ENCODE peak calls at places on chromosomes 4 and X, in nine cellular contexts. One of them, this sample, is unnamed.

GRCh38 chrX:14056201-14056600 is 26.5 kb upstream of the GEMIN8 start:
- DNase-seq in T-helper 22 cell: no peak
- DNase-seq in head of caudate nucleus: no peak
- DNase-seq in NCI-H1105: no peak
- DNase-seq in posterior vena cava: no peak
- DNase-seq in cardiac muscle cell: peak; percentile 48
- DNase-seq in kidney glomerular epithelial cell: no peak
- DNase-seq in central memory CD4-positive, alpha-beta T cell: no peak
- DNase-seq in cerebellar cortex: no peak
- DNase-seq in this sample: no peak

GRCh38 chrX:135535077-135535630 is 14.7 kb downstream of the INTS6L start:
- DNase-seq in T-helper 22 cell: no peak
- DNase-seq in head of caudate nucleus: no peak
- DNase-seq in NCI-H1105: no peak
- DNase-seq in posterior vena cava: no peak
- DNase-seq in cardiac muscle cell: no peak
- DNase-seq in kidney glomerular epithelial cell: no peak
- DNase-seq in central memory CD4-positive, alpha-beta T cell: no peak
- DNase-seq in cerebellar cortex: no peak
- DNase-seq in this sample: no peak

GRCh38 chrX:2578864-2579263 is 78.1 kb upstream of the DHRSX start:
- DNase-seq in T-helper 22 cell: no peak
- DNase-seq in head of caudate nucleus: no peak
- DNase-seq in NCI-H1105: no peak
- DNase-seq in posterior vena cava: no peak
- DNase-seq in cardiac muscle cell: no peak
- DNase-seq in kidney glomerular epithelial cell: no peak
- DNase-seq in central memory CD4-positive, alpha-beta T cell: no peak
- DNase-seq in cerebellar cortex: no peak
- DNase-seq in this sample: no peak

GRCh38 chr4:2797545-2798305 is 4.8 kb downstream of the SH3BP2 start:
- DNase-seq in T-helper 22 cell: peak; percentile 52
- DNase-seq in head of caudate nucleus: peak; percentile 16
- DNase-seq in NCI-H1105: no peak
- DNase-seq in posterior vena cava: peak; percentile 73
- DNase-seq in cardiac muscle cell: no peak
- DNase-seq in kidney glomerular epithelial cell: no peak
- DNase-seq in central memory CD4-positive, alpha-beta T cell: peak; percentile 64
- DNase-seq in cerebellar cortex: no peak
- DNase-seq in this sample: no peak

GRCh38 chrX:44770111-44770510 is 73.7 kb upstream of the DUSP21 start:
- DNase-seq in T-helper 22 cell: no peak
- DNase-seq in head of caudate nucleus: no peak
- DNase-seq in NCI-H1105: no peak
- DNase-seq in posterior vena cava: no peak
- DNase-seq in cardiac muscle cell: no peak
- DNase-seq in kidney glomerular epithelial cell: no peak
- DNase-seq in central memory CD4-positive, alpha-beta T cell: no peak
- DNase-seq in cerebellar cortex: no peak
- DNase-seq in this sample: no peak

GRCh38 chrX:53184836-53185235 is 40.2 kb downstream of the KDM5C start:
- DNase-seq in T-helper 22 cell: no peak
- DNase-seq in head of caudate nucleus: no peak
- DNase-seq in NCI-H1105: no peak
- DNase-seq in posterior vena cava: no peak
- DNase-seq in cardiac muscle cell: peak; percentile 13
- DNase-seq in kidney glomerular epithelial cell: peak; percentile 12
- DNase-seq in central memory CD4-positive, alpha-beta T cell: no peak
- DNase-seq in cerebellar cortex: no peak
- DNase-seq in this sample: no peak

GRCh38 chrX:119468930-119469635 is 839 bp downstream of the SLC25A5 start:
- DNase-seq in T-helper 22 cell: peak; percentile 73
- DNase-seq in head of caudate nucleus: peak; percentile 90
- DNase-seq in NCI-H1105: peak; percentile 75
- DNase-seq in posterior vena cava: peak; percentile 96
- DNase-seq in cardiac muscle cell: peak; percentile 87
- DNase-seq in kidney glomerular epithelial cell: peak; percentile 0
- DNase-seq in central memory CD4-positive, alpha-beta T cell: peak; percentile 84
- DNase-seq in cerebellar cortex: peak; percentile 77
- DNase-seq in this sample: peak; percentile 80

GRCh38 chr4:4837921-4838601 is 21.4 kb upstream of the MSX1 start:
- DNase-seq in T-helper 22 cell: no peak
- DNase-seq in head of caudate nucleus: no peak
- DNase-seq in NCI-H1105: no peak
- DNase-seq in posterior vena cava: no peak
- DNase-seq in cardiac muscle cell: no peak
- DNase-seq in kidney glomerular epithelial cell: no peak
- DNase-seq in central memory CD4-positive, alpha-beta T cell: no peak
- DNase-seq in cerebellar cortex: no peak
- DNase-seq in this sample: no peak

GRCh38 chrX:130105226-130105625 is 5.1 kb downstream of the ELF4 start:
- DNase-seq in T-helper 22 cell: no peak
- DNase-seq in head of caudate nucleus: no peak
- DNase-seq in NCI-H1105: no peak
- DNase-seq in posterior vena cava: no peak
- DNase-seq in cardiac muscle cell: no peak
- DNase-seq in kidney glomerular epithelial cell: no peak
- DNase-seq in central memory CD4-positive, alpha-beta T cell: no peak
- DNase-seq in cerebellar cortex: no peak
- DNase-seq in this sample: no peak

GRCh38 chr4:31051565-31051964 is 331.4 kb downstream of the PCDH7 start:
- DNase-seq in T-helper 22 cell: no peak
- DNase-seq in head of caudate nucleus: no peak
- DNase-seq in NCI-H1105: no peak
- DNase-seq in posterior vena cava: no peak
- DNase-seq in cardiac muscle cell: no peak
- DNase-seq in kidney glomerular epithelial cell: no peak
- DNase-seq in central memory CD4-positive, alpha-beta T cell: no peak
- DNase-seq in cerebellar cortex: no peak
- DNase-seq in this sample: no peak

GRCh38 chrX:100587846-100588245 is 3.1 kb downstream of the TNMD start:
- DNase-seq in T-helper 22 cell: no peak
- DNase-seq in head of caudate nucleus: no peak
- DNase-seq in NCI-H1105: no peak
- DNase-seq in posterior vena cava: no peak
- DNase-seq in cardiac muscle cell: no peak
- DNase-seq in kidney glomerular epithelial cell: no peak
- DNase-seq in central memory CD4-positive, alpha-beta T cell: no peak
- DNase-seq in cerebellar cortex: no peak
- DNase-seq in this sample: no peak

GRCh38 chr4:152534541-152535231 is 1.2 kb downstream of the FBXW7 start:
- DNase-seq in T-helper 22 cell: peak; percentile 27
- DNase-seq in head of caudate nucleus: peak; percentile 62
- DNase-seq in NCI-H1105: no peak
- DNase-seq in posterior vena cava: peak; percentile 90
- DNase-seq in cardiac muscle cell: peak; percentile 36
- DNase-seq in kidney glomerular epithelial cell: peak; percentile 18
- DNase-seq in central memory CD4-positive, alpha-beta T cell: peak; percentile 47
- DNase-seq in cerebellar cortex: peak; percentile 16
- DNase-seq in this sample: peak; percentile 16

GRCh38 chr4:55723403-55723802 is 87.3 kb upstream of the NMU start:
- DNase-seq in T-helper 22 cell: no peak
- DNase-seq in head of caudate nucleus: no peak
- DNase-seq in NCI-H1105: no peak
- DNase-seq in posterior vena cava: no peak
- DNase-seq in cardiac muscle cell: no peak
- DNase-seq in kidney glomerular epithelial cell: no peak
- DNase-seq in central memory CD4-positive, alpha-beta T cell: no peak
- DNase-seq in cerebellar cortex: no peak
- DNase-seq in this sample: no peak

GRCh38 chrX:100208076-100208475 is 202.0 kb downstream of the PCDH19 start:
- DNase-seq in T-helper 22 cell: no peak
- DNase-seq in head of caudate nucleus: no peak
- DNase-seq in NCI-H1105: no peak
- DNase-seq in posterior vena cava: no peak
- DNase-seq in cardiac muscle cell: no peak
- DNase-seq in kidney glomerular epithelial cell: no peak
- DNase-seq in central memory CD4-positive, alpha-beta T cell: no peak
- DNase-seq in cerebellar cortex: no peak
- DNase-seq in this sample: no peak

GRCh38 chr4:39892988-39893692 is 84.6 kb downstream of the PDS5A start:
- DNase-seq in T-helper 22 cell: no peak
- DNase-seq in head of caudate nucleus: no peak
- DNase-seq in NCI-H1105: no peak
- DNase-seq in posterior vena cava: no peak
- DNase-seq in cardiac muscle cell: no peak
- DNase-seq in kidney glomerular epithelial cell: no peak
- DNase-seq in central memory CD4-positive, alpha-beta T cell: no peak
- DNase-seq in cerebellar cortex: no peak
- DNase-seq in this sample: no peak

GRCh38 chr4:55435136-55435535 is 39.4 kb downstream of the TMEM165 start:
- DNase-seq in T-helper 22 cell: no peak
- DNase-seq in head of caudate nucleus: no peak
- DNase-seq in NCI-H1105: no peak
- DNase-seq in posterior vena cava: no peak
- DNase-seq in cardiac muscle cell: peak; percentile 52
- DNase-seq in kidney glomerular epithelial cell: no peak
- DNase-seq in central memory CD4-positive, alpha-beta T cell: no peak
- DNase-seq in cerebellar cortex: no peak
- DNase-seq in this sample: no peak

GRCh38 chrX:78652971-78653822 is 5.9 kb downstream of the RTL3 start:
- DNase-seq in T-helper 22 cell: no peak
- DNase-seq in head of caudate nucleus: no peak
- DNase-seq in NCI-H1105: no peak
- DNase-seq in posterior vena cava: no peak
- DNase-seq in cardiac muscle cell: peak; percentile 84
- DNase-seq in kidney glomerular epithelial cell: peak; percentile 78
- DNase-seq in central memory CD4-positive, alpha-beta T cell: no peak
- DNase-seq in cerebellar cortex: no peak
- DNase-seq in this sample: no peak

GRCh38 chrX:78066110-78066509 is 37.9 kb upstream of the PGK1 start:
- DNase-seq in T-helper 22 cell: no peak
- DNase-seq in head of caudate nucleus: no peak
- DNase-seq in NCI-H1105: no peak
- DNase-seq in posterior vena cava: no peak
- DNase-seq in cardiac muscle cell: peak; percentile 8
- DNase-seq in kidney glomerular epithelial cell: no peak
- DNase-seq in central memory CD4-positive, alpha-beta T cell: no peak
- DNase-seq in cerebellar cortex: no peak
- DNase-seq in this sample: no peak

GRCh38 chr4:81255524-81255923 is 40.5 kb upstream of the PRKG2 start:
- DNase-seq in T-helper 22 cell: no peak
- DNase-seq in head of caudate nucleus: no peak
- DNase-seq in NCI-H1105: no peak
- DNase-seq in posterior vena cava: no peak
- DNase-seq in cardiac muscle cell: peak; percentile 69
- DNase-seq in kidney glomerular epithelial cell: peak; percentile 66
- DNase-seq in central memory CD4-positive, alpha-beta T cell: no peak
- DNase-seq in cerebellar cortex: no peak
- DNase-seq in this sample: no peak

GRCh38 chr4:186020793-186021407 is 48.1 kb upstream of the TLR3 start:
- DNase-seq in T-helper 22 cell: no peak
- DNase-seq in head of caudate nucleus: no peak
- DNase-seq in NCI-H1105: no peak
- DNase-seq in posterior vena cava: no peak
- DNase-seq in cardiac muscle cell: peak; percentile 49
- DNase-seq in kidney glomerular epithelial cell: no peak
- DNase-seq in central memory CD4-positive, alpha-beta T cell: no peak
- DNase-seq in cerebellar cortex: no peak
- DNase-seq in this sample: peak; percentile 17

GRCh38 chr4:149050840-149051239 is 608.6 kb upstream of the NR3C2 start:
- DNase-seq in T-helper 22 cell: no peak
- DNase-seq in head of caudate nucleus: no peak
- DNase-seq in NCI-H1105: no peak
- DNase-seq in posterior vena cava: no peak
- DNase-seq in cardiac muscle cell: no peak
- DNase-seq in kidney glomerular epithelial cell: no peak
- DNase-seq in central memory CD4-positive, alpha-beta T cell: no peak
- DNase-seq in cerebellar cortex: no peak
- DNase-seq in this sample: no peak

GRCh38 chr4:142021761-142022160 is 385.4 kb downstream of the IL15 start:
- DNase-seq in T-helper 22 cell: no peak
- DNase-seq in head of caudate nucleus: no peak
- DNase-seq in NCI-H1105: no peak
- DNase-seq in posterior vena cava: no peak
- DNase-seq in cardiac muscle cell: no peak
- DNase-seq in kidney glomerular epithelial cell: no peak
- DNase-seq in central memory CD4-positive, alpha-beta T cell: no peak
- DNase-seq in cerebellar cortex: no peak
- DNase-seq in this sample: no peak

GRCh38 chrX:16469870-16470269 is 180.1 kb upstream of the S100G start:
- DNase-seq in T-helper 22 cell: no peak
- DNase-seq in head of caudate nucleus: no peak
- DNase-seq in NCI-H1105: no peak
- DNase-seq in posterior vena cava: no peak
- DNase-seq in cardiac muscle cell: no peak
- DNase-seq in kidney glomerular epithelial cell: no peak
- DNase-seq in central memory CD4-positive, alpha-beta T cell: no peak
- DNase-seq in cerebellar cortex: no peak
- DNase-seq in this sample: no peak

GRCh38 chr4:179893967-179894590 is 2349.1 kb upstream of the TENM3 start:
- DNase-seq in T-helper 22 cell: no peak
- DNase-seq in head of caudate nucleus: no peak
- DNase-seq in NCI-H1105: no peak
- DNase-seq in posterior vena cava: no peak
- DNase-seq in cardiac muscle cell: no peak
- DNase-seq in kidney glomerular epithelial cell: no peak
- DNase-seq in central memory CD4-positive, alpha-beta T cell: no peak
- DNase-seq in cerebellar cortex: no peak
- DNase-seq in this sample: no peak

GRCh38 chr4:5845035-5845905 is 47.6 kb downstream of the CRMP1 start:
- DNase-seq in T-helper 22 cell: no peak
- DNase-seq in head of caudate nucleus: peak; percentile 60
- DNase-seq in NCI-H1105: no peak
- DNase-seq in posterior vena cava: no peak
- DNase-seq in cardiac muscle cell: no peak
- DNase-seq in kidney glomerular epithelial cell: no peak
- DNase-seq in central memory CD4-positive, alpha-beta T cell: no peak
- DNase-seq in cerebellar cortex: peak; percentile 65
- DNase-seq in this sample: peak; percentile 72

GRCh38 chr4:36187723-36188333 is 56.5 kb downstream of the ARAP2 start:
- DNase-seq in T-helper 22 cell: no peak
- DNase-seq in head of caudate nucleus: no peak
- DNase-seq in NCI-H1105: peak; percentile 4
- DNase-seq in posterior vena cava: no peak
- DNase-seq in cardiac muscle cell: peak; percentile 16
- DNase-seq in kidney glomerular epithelial cell: no peak
- DNase-seq in central memory CD4-positive, alpha-beta T cell: no peak
- DNase-seq in cerebellar cortex: peak; percentile 14
- DNase-seq in this sample: peak; percentile 13

GRCh38 chrX:49884290-49884862 is 5.1 kb downstream of the USP27X start:
- DNase-seq in T-helper 22 cell: peak; percentile 1
- DNase-seq in head of caudate nucleus: peak; percentile 69
- DNase-seq in NCI-H1105: peak; percentile 37
- DNase-seq in posterior vena cava: no peak
- DNase-seq in cardiac muscle cell: peak; percentile 70
- DNase-seq in kidney glomerular epithelial cell: peak; percentile 30
- DNase-seq in central memory CD4-positive, alpha-beta T cell: peak; percentile 24
- DNase-seq in cerebellar cortex: peak; percentile 44
- DNase-seq in this sample: peak; percentile 48

GRCh38 chrX:15600745-15601144 is at the start of gene ACE2:
- DNase-seq in T-helper 22 cell: no peak
- DNase-seq in head of caudate nucleus: no peak
- DNase-seq in NCI-H1105: no peak
- DNase-seq in posterior vena cava: no peak
- DNase-seq in cardiac muscle cell: no peak
- DNase-seq in kidney glomerular epithelial cell: no peak
- DNase-seq in central memory CD4-positive, alpha-beta T cell: no peak
- DNase-seq in cerebellar cortex: no peak
- DNase-seq in this sample: no peak

GRCh38 chr4:56613101-56613862 is 67.8 kb downstream of the HOPX start:
- DNase-seq in T-helper 22 cell: no peak
- DNase-seq in head of caudate nucleus: no peak
- DNase-seq in NCI-H1105: no peak
- DNase-seq in posterior vena cava: no peak
- DNase-seq in cardiac muscle cell: peak; percentile 57
- DNase-seq in kidney glomerular epithelial cell: peak; percentile 91
- DNase-seq in central memory CD4-positive, alpha-beta T cell: no peak
- DNase-seq in cerebellar cortex: no peak
- DNase-seq in this sample: no peak

GRCh38 chr4:165152527-165152926 is 39.9 kb upstream of the TMEM192 start:
- DNase-seq in T-helper 22 cell: no peak
- DNase-seq in head of caudate nucleus: no peak
- DNase-seq in NCI-H1105: no peak
- DNase-seq in posterior vena cava: no peak
- DNase-seq in cardiac muscle cell: peak; percentile 85
- DNase-seq in kidney glomerular epithelial cell: no peak
- DNase-seq in central memory CD4-positive, alpha-beta T cell: no peak
- DNase-seq in cerebellar cortex: no peak
- DNase-seq in this sample: no peak

GRCh38 chr4:16897991-16898827 is at the start of gene LDB2:
- DNase-seq in T-helper 22 cell: no peak
- DNase-seq in head of caudate nucleus: peak; percentile 80
- DNase-seq in NCI-H1105: no peak
- DNase-seq in posterior vena cava: peak; percentile 84
- DNase-seq in cardiac muscle cell: peak; percentile 91
- DNase-seq in kidney glomerular epithelial cell: peak; percentile 31
- DNase-seq in central memory CD4-positive, alpha-beta T cell: no peak
- DNase-seq in cerebellar cortex: no peak
- DNase-seq in this sample: peak; percentile 2